ENCODE peak calls at places on chromosome X, in six cellular contexts. B, C, S, W, N and X are unnamed samples.

GRCh38 chrX:109281478-109282275 is 200.2 kb downstream of the GUCY2F start:
- DNase-seq in B (no peak), C (no peak), S (no peak), W (no peak), N (peak; percentile 1), X (no peak)

GRCh38 chrX:150227873-150228272 is 135.2 kb upstream of the MAMLD1 start:
- DNase-seq in B (no peak), C (no peak), S (no peak), W (no peak), N (no peak), X (no peak)

GRCh38 chrX:8084023-8084422 is 87.0 kb downstream of the VCX2 start:
- DNase-seq in B (no peak), C (no peak), S (no peak), W (peak; percentile 65), N (no peak), X (no peak)

GRCh38 chrX:142891046-142891445 is 134.7 kb upstream of the SPANXN4 start:
- DNase-seq in B (no peak), C (no peak), S (no peak), W (no peak), N (no peak), X (no peak)

GRCh38 chrX:31366076-31366475 is 294.2 kb upstream of the FTHL17 start:
- DNase-seq in B (no peak), C (no peak), S (no peak), W (no peak), N (no peak), X (no peak)

GRCh38 chrX:97524997-97525396 is 641.3 kb downstream of the RPA4 start:
- DNase-seq in B (no peak), C (no peak), S (no peak), W (no peak), N (no peak), X (no peak)

GRCh38 chrX:129983575-129984131 is 1.2 kb downstream of the BCORL1 start:
- DNase-seq in B (peak; percentile 21), C (no peak), S (peak; percentile 21), W (no peak), N (no peak), X (no peak)

GRCh38 chrX:119647089-119647488 is 40.9 kb upstream of the NKRF start:
- DNase-seq in B (no peak), C (no peak), S (no peak), W (no peak), N (no peak), X (no peak)

GRCh38 chrX:83509246-83509801 is 1.2 kb downstream of the POU3F4 start:
- DNase-seq in B (no peak), C (peak; percentile 15), S (no peak), W (no peak), N (no peak), X (no peak)

GRCh38 chrX:50081282-50081955 is 119.4 kb downstream of the AKAP4 start:
- DNase-seq in B (peak; percentile 68), C (peak; percentile 16), S (no peak), W (peak; percentile 23), N (peak; percentile 39), X (peak; percentile 19)

GRCh38 chrX:38701073-38701472 is 100.2 kb upstream of the MID1IP1 start:
- DNase-seq in B (no peak), C (no peak), S (no peak), W (no peak), N (no peak), X (no peak)

GRCh38 chrX:49249071-49249470 is 13.8 kb downstream of the CCDC22 start:
- DNase-seq in B (no peak), C (no peak), S (no peak), W (no peak), N (no peak), X (no peak)